ENCODE peak calls at places on chromosomes 4 and X, in six cellular contexts. W, R, K, X, A and H are unnamed samples.
A peak's percentile ranks its signal among the peaks of the same experiment; 100 is the strongest.

GRCh38 chrX:22090181-22090580 is 58.1 kb downstream of the PHEX start:
- DNase-seq in W (no peak), R (no peak), K (no peak), X (peak; percentile 73), A (peak; percentile 65), H (peak; percentile 68)

GRCh38 chr4:16667464-16667863 is 231.0 kb downstream of the LDB2 start:
- DNase-seq in W (peak; percentile 75), R (peak; percentile 68), K (no peak), X (peak; percentile 96), A (peak; percentile 54), H (peak; percentile 64)

GRCh38 chrX:24369816-24370215 is 9.4 kb downstream of the SUPT20HL1 start:
- DNase-seq in W (no peak), R (no peak), K (no peak), X (no peak), A (no peak), H (no peak)

GRCh38 chr4:103719320-103720204 is at the start of gene TACR3:
- DNase-seq in W (no peak), R (no peak), K (no peak), X (peak; percentile 8), A (no peak), H (no peak)

GRCh38 chr4:153792007-153792892 is 3.4 kb upstream of the SFRP2 start:
- DNase-seq in W (no peak), R (no peak), K (no peak), X (peak; percentile 22), A (peak; percentile 60), H (peak; percentile 29)

GRCh38 chr4:26860922-26861433 is 337 bp downstream of the STIM2 start:
- DNase-seq in W (no peak), R (no peak), K (peak; percentile 79), X (peak; percentile 55), A (peak; percentile 59), H (peak; percentile 58)

GRCh38 chrX:80810365-80810978 is 795 bp upstream of the BRWD3 start:
- DNase-seq in W (no peak), R (no peak), K (no peak), X (peak; percentile 1), A (no peak), H (no peak)

GRCh38 chr4:88743696-88744095 is 46.1 kb upstream of the NAP1L5 start:
- DNase-seq in W (peak; percentile 32), R (peak; percentile 52), K (no peak), X (peak; percentile 95), A (peak; percentile 57), H (peak; percentile 66)

GRCh38 chr4:140227286-140227685 is 73.3 kb upstream of the MAML3 start:
- DNase-seq in W (no peak), R (no peak), K (no peak), X (no peak), A (no peak), H (no peak)

DNA sequence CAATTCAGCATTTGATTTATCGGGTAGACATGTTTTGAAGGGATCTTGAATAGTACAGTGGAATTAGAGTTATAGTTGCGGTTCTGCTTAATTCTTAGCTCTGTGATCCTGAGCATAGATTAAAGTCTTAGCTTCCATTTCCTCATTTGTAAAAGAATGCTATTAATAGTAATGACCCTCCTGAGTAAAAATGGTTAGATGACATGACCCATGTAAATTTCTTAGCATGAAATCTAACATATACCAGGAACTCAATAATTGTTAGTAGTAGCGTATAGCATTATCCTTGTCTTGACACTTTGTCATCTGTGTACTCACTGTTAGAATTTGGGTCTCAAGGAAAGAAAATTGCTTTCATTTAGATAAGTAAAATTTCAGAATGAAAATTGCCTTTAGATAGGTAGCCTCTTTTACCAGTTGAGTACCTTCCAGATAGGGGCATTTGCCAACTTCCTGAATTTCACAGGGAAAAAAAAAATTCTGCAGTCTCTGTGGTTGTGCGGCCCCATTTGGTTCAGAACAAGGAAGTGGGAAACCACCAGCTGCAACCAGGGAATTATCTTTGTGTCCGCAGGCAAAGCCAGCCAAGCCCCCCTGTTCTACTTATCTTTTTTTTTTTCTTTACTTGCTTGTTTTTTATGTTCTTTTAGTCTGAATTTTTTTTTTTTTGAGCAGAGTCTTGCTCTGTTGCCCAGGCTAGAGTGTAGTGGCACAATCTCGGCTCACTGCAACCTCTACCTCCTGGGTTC is 86.9 kb downstream of the TMEM164 start:
- DNase-seq in W (no peak), R (no peak), K (no peak), X (peak; percentile 24), A (peak; percentile 45), H (peak; percentile 31)
- H3K4me3 ChIP-seq in W (no peak overlapping the region), R (no peak overlapping the region), K (no peak overlapping the region), X (no peak overlapping the region), A (no peak overlapping the region), H (no peak overlapping the region)

GRCh38 chr4:73018595-73018994 is 50.9 kb downstream of the COX18 start:
- DNase-seq in W (no peak), R (no peak), K (no peak), X (no peak), A (no peak), H (no peak)
- TF ChIP-seq CTCF in W (no peak), R (no peak), K (no peak), X (no peak), A (no peak), H (no peak)

DNA sequence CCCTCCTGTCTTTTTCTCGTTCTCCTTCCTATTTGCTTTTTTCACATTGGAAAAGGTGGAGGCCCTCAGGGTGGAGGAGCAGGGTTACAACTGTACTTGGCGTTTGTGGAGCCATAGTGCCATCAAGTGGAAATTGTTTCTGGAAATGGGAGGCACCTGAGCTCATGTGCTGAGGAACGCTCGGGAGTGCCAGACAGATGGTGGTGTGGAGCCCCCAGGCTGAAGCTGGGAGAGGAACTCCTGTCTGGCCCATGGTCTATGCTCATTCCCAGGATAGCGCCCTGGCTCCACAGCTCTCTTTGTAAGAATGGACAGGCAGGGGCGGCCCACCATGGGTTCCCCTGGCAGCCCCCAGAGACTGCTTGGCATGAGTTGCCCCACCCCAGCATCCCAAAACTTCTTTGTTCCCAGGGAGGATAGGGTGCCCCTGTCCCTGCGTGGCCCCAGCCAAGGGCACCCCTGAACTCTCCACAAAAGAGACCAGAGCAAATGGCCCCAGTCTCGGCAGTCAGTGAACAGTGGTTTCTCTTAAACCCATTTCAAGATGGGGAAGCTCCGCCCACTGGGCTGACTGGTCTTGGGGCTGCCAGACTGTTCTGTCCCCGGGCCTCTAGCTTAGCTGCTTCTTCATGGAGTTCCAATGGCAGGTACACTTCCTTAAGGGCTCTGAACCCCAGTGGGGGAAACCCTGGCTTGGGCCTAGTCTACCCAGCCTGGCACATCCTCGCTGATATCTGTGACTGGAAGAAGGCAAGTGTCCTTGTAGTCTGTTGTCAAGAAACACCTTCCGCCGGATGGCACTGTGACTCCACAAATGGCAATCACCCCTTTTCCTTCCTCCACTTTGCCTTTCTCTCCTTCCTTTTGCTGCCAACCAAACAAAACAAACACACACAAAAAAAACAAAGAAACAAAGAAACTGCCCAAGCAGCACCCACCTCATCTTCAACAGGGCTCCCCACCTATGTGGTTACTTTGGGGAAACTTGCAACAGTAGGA is 70.1 kb downstream of the NBDY start:
- DNase-seq in W (no peak), R (no peak), K (no peak), X (no peak), A (peak; percentile 8), H (no peak)
- H3K4me3 ChIP-seq in W (no peak overlapping the region), R (no peak overlapping the region), K (no peak overlapping the region), X (no peak overlapping the region), A (no peak overlapping the region), H (no peak overlapping the region)

GRCh38 chrX:153969125-153969903 is 2.3 kb downstream of the HCFC1 start:
- DNase-seq in W (no peak), R (no peak), K (no peak), X (no peak), A (no peak), H (no peak)
- TF ChIP-seq CTCF in W (no peak), R (no peak), K (no peak), X (no peak), A (no peak), H (no peak)